ENCODE peak calls at places on chromosomes 7 and 10, in ten cellular contexts. P, S, T, X, U, M, N, L, Q and V are unnamed samples.

GRCh38 chr7:77425151-77426051 is 9.3 kb upstream of the GSAP start:
- DNase-seq in U (no peak), X (no peak), L (no peak), Q (no peak), N (no peak), P (no peak), T (no peak), S (peak; percentile 68), M (no peak), V (no peak)

GRCh38 chr7:46233585-46234329 is 312.7 kb upstream of the IGFBP3 start:
- DNase-seq in P (no peak), T (no peak), N (peak; percentile 17), U (no peak), Q (no peak), L (no peak), S (no peak), X (no peak), M (no peak), V (no peak)

GRCh38 chr10:80459047-80459865 is 5.1 kb downstream of the TSPAN14 start:
- DNase-seq in T (peak; percentile 87), L (peak; percentile 75), Q (no peak), P (no peak), N (peak; percentile 73), M (peak; percentile 86), X (peak; percentile 80), U (no peak), S (no peak), V (peak; percentile 90)

GRCh38 chr7:134891262-134892001 is 94.9 kb upstream of the AGBL3 start:
- DNase-seq in U (peak; percentile 80), P (peak; percentile 88), S (peak; percentile 98), T (no peak), L (peak; percentile 38), M (peak; percentile 47), Q (no peak), N (no peak), X (peak; percentile 94), V (peak; percentile 91)

GRCh38 chr10:34203966-34204630 is 611.0 kb downstream of the PARD3 start:
- DNase-seq in P (no peak), S (peak; percentile 54), T (no peak), X (no peak), U (no peak), N (no peak), L (no peak), M (no peak), Q (no peak), V (no peak)

GRCh38 chr10:84310470-84310869 is 17.9 kb upstream of the CCSER2 start:
- DNase-seq in S (no peak), N (no peak), X (no peak), M (no peak), Q (no peak), P (no peak), U (no peak), L (no peak), T (no peak), V (no peak)

GRCh38 chr10:54434782-54435181 is 366.2 kb downstream of the PCDH15 start:
- DNase-seq in Q (no peak), M (no peak), U (no peak), S (no peak), N (no peak), T (no peak), P (no peak), X (no peak), L (no peak), V (no peak)

GRCh38 chr7:131898418-131898817 is 342.0 kb upstream of the PODXL start:
- DNase-seq in U (no peak), N (no peak), L (no peak), Q (no peak), T (no peak), M (no peak), S (no peak), P (no peak), X (no peak), V (no peak)

GRCh38 chr7:6160191-6160623 is 112.2 kb downstream of the CYTH3 start:
- DNase-seq in L (peak; percentile 51), U (peak; percentile 60), T (no peak), N (no peak), Q (no peak), S (no peak), M (peak; percentile 44), X (peak; percentile 92), P (peak; percentile 89), V (peak; percentile 75)
- TF ChIP-seq POLR2AphosphoS5 in L (no peak), U (no peak), T (no peak), N (no peak), Q (peak; percentile 60), S (no peak), M (no peak), X (no peak), P (no peak), V (no peak)

DNA sequence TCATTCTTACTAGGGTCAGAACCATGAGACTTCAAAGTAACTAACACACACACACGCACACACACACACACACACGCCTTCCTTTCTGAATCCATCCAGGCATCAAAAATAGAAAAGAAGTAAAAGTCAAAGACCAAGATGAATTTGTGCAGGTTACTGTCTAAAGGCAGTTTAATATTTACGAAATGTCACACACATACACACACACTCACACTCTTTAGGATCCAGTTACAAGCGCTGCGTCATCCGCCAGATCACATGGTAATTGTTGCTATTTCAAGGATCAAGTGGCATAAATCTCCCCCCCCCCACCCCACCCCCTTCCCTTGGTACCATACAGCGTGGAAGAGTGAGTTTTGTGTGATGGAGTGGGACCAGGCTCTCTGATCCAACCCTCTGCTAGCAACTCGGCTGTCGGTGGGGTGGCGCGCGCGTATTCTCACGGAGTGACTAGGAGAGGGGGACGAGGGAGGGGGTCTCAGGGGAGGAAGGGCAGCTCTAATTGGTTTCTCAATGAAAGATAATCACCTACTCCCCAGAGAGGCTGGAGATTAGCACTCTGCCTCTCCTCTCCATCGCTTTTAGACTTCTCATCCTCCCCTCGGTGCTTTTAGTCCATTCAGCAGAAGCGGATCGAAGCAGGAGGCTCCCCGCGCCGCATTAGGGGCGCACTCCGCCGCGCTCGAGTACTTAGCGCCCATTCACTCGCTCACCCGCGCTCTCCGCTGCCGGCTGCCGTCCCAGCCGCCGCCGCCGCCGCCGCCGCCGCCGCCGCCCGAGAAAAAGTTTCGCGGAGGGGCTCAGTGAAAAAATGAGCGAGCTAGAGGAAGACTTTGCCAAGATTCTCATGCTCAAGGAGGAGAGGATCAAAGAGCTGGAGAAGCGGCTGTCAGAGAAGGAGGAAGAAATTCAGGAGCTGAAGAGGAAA is 83.5 kb upstream of the PRKG1 start:
- DNase-seq in Q (no peak), N (no peak), M (peak; percentile 61), U (peak; percentile 63), S (no peak), X (peak; percentile 79), L (no peak), T (no peak), P (peak; percentile 84), V (no peak)
- TF ChIP-seq EP300 in Q (no peak), N (no peak), M (no peak), U (no peak), S (no peak), X (peak; percentile 12), L (no peak), T (no peak), P (no peak), V (no peak)

DNA sequence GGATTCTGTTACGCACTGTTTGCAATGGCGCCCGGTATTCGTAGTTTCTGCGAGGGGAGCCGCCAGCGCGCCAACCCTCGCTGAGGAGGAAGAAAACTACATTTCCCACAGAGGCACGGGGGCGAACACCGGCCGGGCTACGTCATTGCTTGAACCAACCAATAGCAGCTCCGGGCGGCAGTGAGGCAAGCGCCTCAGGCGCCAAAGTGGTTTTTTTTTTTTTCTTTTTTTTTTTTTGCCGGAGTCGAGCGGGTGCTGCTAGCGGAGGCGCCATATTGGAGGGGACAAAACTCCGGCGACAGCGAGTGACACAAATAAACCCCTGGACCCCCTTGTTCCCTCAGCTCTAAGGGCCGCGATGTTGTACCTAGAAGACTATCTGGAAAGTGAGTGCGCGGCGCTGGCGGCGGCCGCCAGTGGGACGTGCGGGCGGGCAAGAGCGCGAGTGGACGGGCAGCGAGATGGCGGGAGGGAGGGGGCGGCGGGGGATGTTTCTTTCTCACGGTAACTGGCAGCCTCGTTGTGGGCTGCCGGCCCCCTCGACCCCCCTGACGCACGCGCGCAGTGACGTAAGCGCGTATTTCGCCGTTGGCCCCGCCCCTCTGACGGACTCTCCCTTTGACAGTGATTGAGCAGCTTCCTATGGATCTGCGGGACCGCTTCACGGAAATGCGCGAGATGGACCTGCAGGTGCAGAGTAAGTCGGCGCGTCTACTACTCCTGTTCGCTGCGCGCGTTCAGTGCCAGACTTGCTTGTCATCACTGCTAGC is at the start of gene ING3:
- DNase-seq in X (peak; percentile 99), L (peak; percentile 97), U (peak; percentile 98), P (peak; percentile 99), M (peak; percentile 98), Q (peak; percentile 99), N (peak; percentile 92), S (peak; percentile 95), T (peak; percentile 98), V (peak; percentile 99)
- TF ChIP-seq POLR2AphosphoS5 in X (peak; percentile 23), L (peak; percentile 69), U (no peak), P (peak; percentile 78), M (peak; percentile 57), Q (peak; percentile 88), N (peak; percentile 86), S (peak; percentile 50), T (peak; percentile 47), V (peak; percentile 13)

GRCh38 chr10:43861966-43862751 is 213.5 kb upstream of the ZNF32 start:
- DNase-seq in X (no peak), P (no peak), M (no peak), S (peak; percentile 31), N (no peak), T (no peak), U (peak; percentile 2), L (no peak), Q (no peak), V (no peak)
- TF ChIP-seq EP300 in X (no peak), P (no peak), M (no peak), S (no peak), N (no peak), T (no peak), U (no peak), L (no peak), Q (no peak), V (no peak)

GRCh38 chr10:132247943-132248342 is 59.8 kb downstream of the STK32C start:
- DNase-seq in U (no peak), L (no peak), N (no peak), S (no peak), X (no peak), T (no peak), Q (no peak), P (peak; percentile 68), M (no peak), V (no peak)

GRCh38 chr10:132249232-132249724 is 58.5 kb downstream of the STK32C start:
- DNase-seq in U (no peak), L (no peak), S (no peak), M (no peak), T (no peak), Q (no peak), P (no peak), N (no peak), X (no peak), V (no peak)

GRCh38 chr10:132250456-132251223 is 57.1 kb downstream of the STK32C start:
- DNase-seq in S (no peak), M (no peak), T (no peak), N (no peak), L (no peak), P (peak; percentile 50), Q (no peak), X (no peak), U (no peak), V (no peak)

GRCh38 chr10:132249824-132250375 is 57.9 kb downstream of the STK32C start:
- DNase-seq in N (no peak), S (no peak), L (no peak), M (no peak), X (no peak), Q (no peak), T (no peak), P (peak; percentile 70), U (no peak), V (no peak)

GRCh38 chr10:132248455-132249231 is 59.1 kb downstream of the STK32C start:
- DNase-seq in M (peak; percentile 53), N (no peak), L (peak; percentile 53), P (peak; percentile 89), X (no peak), S (no peak), Q (no peak), T (peak; percentile 96), U (peak; percentile 87), V (no peak)
- TF ChIP-seq POLR2AphosphoS5 in M (no peak), N (no peak), L (no peak), P (no peak), X (no peak), S (no peak), Q (no peak), T (no peak), U (no peak), V (no peak)